ENCODE peak calls at places on chromosomes 1 and 21, in eight cellular contexts. B is NCI-H2171; M is activated T-cell treated with anti-CD3 and anti-CD28 coated beads, Interleukin-2, amount 50 U/mL, for 72 hours; C is HFF-Myc; V is AG09309; E is sciatic nerve; H is K562; U is stimulated activated naive CD8-positive, alpha-beta T cell treated with anti-CD3 and anti-CD28 coated beads, Interleukin-15, amount 100 ng/mL, for 72 hours. P is an unnamed sample.

GRCh38 chr1:8373547-8374270 is 55.8 kb downstream of the SLC45A1 start:
- DNase-seq in U (no peak), V (peak), C (no peak), M (no peak), B (no peak), H (no peak), E (no peak), P (no peak)

GRCh38 chr1:19799233-19799876 is 361 bp downstream of the TMCO4 start:
- DNase-seq in U (peak), M (peak), V (peak), H (peak), B (no peak), C (no peak), E (peak), P (peak)

GRCh38 chr1:153466908-153467307 is 6.5 kb upstream of the S100A7 start:
- DNase-seq in B (no peak), V (no peak), E (no peak), U (no peak), M (no peak), C (no peak), H (no peak), P (no peak)

GRCh38 chr1:73813726-73814125 is 384.2 kb downstream of the LRRIQ3 start:
- DNase-seq in U (no peak), H (no peak), B (no peak), M (no peak), C (no peak), V (no peak), E (no peak), P (no peak)

GRCh38 chr1:166544036-166544435 is 295.2 kb upstream of the POGK start:
- DNase-seq in H (no peak), C (no peak), U (no peak), M (no peak), B (no peak), E (no peak), V (no peak), P (no peak)

GRCh38 chr1:206646504-206646903 is 11.2 kb downstream of the DYRK3 start:
- DNase-seq in C (no peak), B (no peak), E (no peak), M (no peak), V (no peak), H (no peak), U (no peak), P (no peak)

GRCh38 chr21:26293291-26293946 is 122.8 kb upstream of the APP start:
- DNase-seq in H (no peak), M (no peak), E (no peak), B (no peak), U (no peak), C (no peak), V (no peak), P (no peak)

GRCh38 chr1:74161494-74161893 is 36.5 kb downstream of the LRRIQ3 start:
- DNase-seq in V (no peak), U (no peak), C (no peak), E (no peak), H (no peak), M (no peak), B (no peak), P (no peak)

GRCh38 chr21:33849839-33850238 is 65.8 kb downstream of the ATP5PO start:
- DNase-seq in C (no peak), U (no peak), B (no peak), V (no peak), E (no peak), M (no peak), H (no peak), P (no peak)

GRCh38 chr1:65527672-65528071 is 107.2 kb downstream of the LEPR start:
- DNase-seq in U (no peak), C (peak), M (no peak), H (peak), E (no peak), V (no peak), B (no peak), P (no peak)

GRCh38 chr21:41901099-41901498 is 22.0 kb upstream of the PRDM15 start:
- DNase-seq in U (peak), V (no peak), B (no peak), E (no peak), H (no peak), M (peak), C (no peak), P (peak)

GRCh38 chr1:41361495-41362356 is 492 bp downstream of the FOXO6 start:
- DNase-seq in M (peak), H (peak), E (peak), V (no peak), U (no peak), B (no peak), C (no peak), P (peak)

GRCh38 chr1:227362039-227362438 is 43.7 kb upstream of the CDC42BPA start:
- DNase-seq in U (no peak), M (no peak), H (no peak), C (no peak), E (no peak), B (no peak), V (no peak), P (no peak)

GRCh38 chr1:32393832-32394140 is 455 bp downstream of the BSDC1 start:
- DNase-seq in M (peak), V (no peak), C (no peak), H (no peak), U (no peak), B (no peak), E (no peak), P (peak)

GRCh38 chr1:25917996-25918395 is 11.8 kb upstream of the STMN1 start:
- DNase-seq in M (no peak), C (no peak), V (no peak), E (no peak), B (peak), H (no peak), U (no peak), P (no peak)

GRCh38 chr1:183915634-183916510 is 111.0 kb downstream of the RGL1 start:
- DNase-seq in H (peak), E (peak), U (peak), M (peak), B (peak), V (peak), C (peak), P (peak)

GRCh38 chr21:45994738-45995685 is 13.4 kb downstream of the COL6A1 start:
- DNase-seq in C (no peak), E (no peak), V (no peak), B (no peak), M (no peak), U (peak), H (no peak), P (peak)

GRCh38 chr21:29055080-29055479 is 18.4 kb downstream of the CCT8 start:
- DNase-seq in U (no peak), E (no peak), M (no peak), H (no peak), V (no peak), B (no peak), C (no peak), P (no peak)

GRCh38 chr1:116785006-116785405 is 30.8 kb downstream of the CD2 start:
- DNase-seq in B (no peak), M (no peak), H (no peak), U (no peak), C (no peak), E (no peak), V (no peak), P (no peak)

GRCh38 chr1:174017231-174017970 is 4.8 kb downstream of the RC3H1 start:
- DNase-seq in B (no peak), V (no peak), E (no peak), U (no peak), H (no peak), M (no peak), C (no peak), P (no peak)

GRCh38 chr1:202998836-202999750 is 8.1 kb upstream of the TMEM183A start:
- DNase-seq in C (peak), M (peak), E (peak), V (no peak), B (peak), U (peak), H (peak), P (peak)

GRCh38 chr1:203056516-203056915 is 29.3 kb downstream of the MYOG start:
- DNase-seq in B (no peak), H (peak), C (no peak), V (no peak), E (no peak), U (no peak), M (no peak), P (no peak)

GRCh38 chr1:12153181-12153785 is 13.5 kb upstream of the TNFRSF1B start:
- DNase-seq in E (peak), M (no peak), V (peak), U (no peak), B (no peak), C (no peak), H (no peak), P (no peak)

GRCh38 chr1:12601690-12602632 is 16.0 kb downstream of the DHRS3 start:
- DNase-seq in C (peak), H (peak), U (peak), B (no peak), V (peak), E (peak), M (peak), P (no peak)

GRCh38 chr1:21671915-21672314 is 2.8 kb upstream of the RAP1GAP start:
- DNase-seq in H (no peak), V (no peak), M (no peak), U (no peak), E (no peak), C (no peak), B (no peak), P (no peak)

GRCh38 chr1:236206548-236206947 is 64.2 kb downstream of the GPR137B start:
- DNase-seq in H (no peak), M (no peak), B (no peak), C (no peak), U (no peak), V (no peak), E (no peak), P (no peak)